ENCODE peak calls at places on chromosome 18, in six cellular contexts. X, O, G, N, E and C are unnamed samples.

GRCh38 chr18:32383040-32383819 is 87.5 kb downstream of the GAREM1 start:
- DNase-seq in X (no peak), O (no peak), G (no peak), N (peak; percentile 88), E (peak; percentile 99), C (no peak)

GRCh38 chr18:45044787-45045186 is 364.1 kb downstream of the SETBP1 start:
- DNase-seq in X (no peak), O (no peak), G (no peak), N (no peak), E (no peak), C (no peak)

GRCh38 chr18:71529708-71530303 is 1014.3 kb downstream of the CBLN2 start:
- DNase-seq in X (no peak), O (no peak), G (no peak), N (no peak), E (no peak), C (no peak)

GRCh38 chr18:32542221-32542798 is 71.6 kb upstream of the GAREM1 start:
- DNase-seq in X (no peak), O (no peak), G (no peak), N (peak; percentile 84), E (peak; percentile 33), C (no peak)

GRCh38 chr18:2900742-2901404 is 54.1 kb downstream of the EMILIN2 start:
- DNase-seq in X (no peak), O (no peak), G (no peak), N (no peak), E (no peak), C (no peak)

GRCh38 chr18:78241535-78242306 is 737.9 kb upstream of the SALL3 start:
- DNase-seq in X (no peak), O (no peak), G (peak; percentile 59), N (no peak), E (no peak), C (no peak)

GRCh38 chr18:79395761-79396404 is at the start of gene NFATC1:
- DNase-seq in X (peak; percentile 90), O (peak; percentile 54), G (peak; percentile 46), N (peak; percentile 54), E (peak; percentile 67), C (peak; percentile 95)

GRCh38 chr18:23822590-23823385 is 133.5 kb downstream of the LAMA3 start:
- DNase-seq in X (no peak), O (no peak), G (no peak), N (peak; percentile 79), E (peak; percentile 64), C (no peak)

GRCh38 chr18:61669320-61669719 is 223.5 kb downstream of the RNF152 start:
- DNase-seq in X (no peak), O (no peak), G (no peak), N (no peak), E (no peak), C (no peak)

GRCh38 chr18:44901283-44901682 is 220.6 kb downstream of the SETBP1 start:
- DNase-seq in X (no peak), O (no peak), G (no peak), N (no peak), E (no peak), C (no peak)

GRCh38 chr18:10997885-10998284 is 151.5 kb downstream of the PIEZO2 start:
- DNase-seq in X (no peak), O (no peak), G (no peak), N (no peak), E (no peak), C (no peak)

GRCh38 chr18:56890632-56891031 is 239.5 kb downstream of the WDR7 start:
- DNase-seq in X (no peak), O (no peak), G (no peak), N (peak; percentile 55), E (peak; percentile 82), C (no peak)

GRCh38 chr18:58447342-58448190 is 181.3 kb downstream of the ALPK2 start:
- DNase-seq in X (no peak), O (no peak), G (no peak), N (no peak), E (no peak), C (peak; percentile 70)

GRCh38 chr18:24262097-24262496 is 123.2 kb downstream of the CABYR start:
- DNase-seq in X (no peak), O (no peak), G (no peak), N (no peak), E (no peak), C (no peak)

GRCh38 chr18:51279367-51279984 is 82.0 kb upstream of the MEX3C start:
- DNase-seq in X (no peak), O (no peak), G (no peak), N (peak; percentile 1), E (no peak), C (no peak)

GRCh38 chr18:58784601-58785137 is 80.0 kb upstream of the ZNF532 start:
- DNase-seq in X (peak; percentile 24), O (no peak), G (peak; percentile 60), N (no peak), E (peak; percentile 10), C (no peak)

GRCh38 chr18:61984293-61984692 is 91.5 kb upstream of the RNF152 start:
- DNase-seq in X (no peak), O (no peak), G (no peak), N (no peak), E (no peak), C (no peak)

GRCh38 chr18:2570772-2571199 is 519 bp downstream of the METTL4 start:
- DNase-seq in X (peak; percentile 69), O (peak; percentile 66), G (no peak), N (no peak), E (peak; percentile 71), C (peak; percentile 82)